ENCODE peak calls at places on chromosomes 3 and 15, in ten cellular contexts. Q, G, Y, E, Z, I, R, T, U and F are unnamed samples.

GRCh38 chr15:33374181-33375006 is 63.6 kb downstream of the RYR3 start:
- DNase-seq in Y (no peak), Q (no peak), G (no peak), E (no peak), I (no peak), T (no peak), R (no peak), Z (no peak), U (no peak), F (no peak)

GRCh38 chr3:50815844-50816243 is 141.1 kb downstream of the DOCK3 start:
- DNase-seq in T (no peak), Q (no peak), E (no peak), R (no peak), G (no peak), Y (no peak), Z (no peak), I (no peak), U (no peak), F (peak)

GRCh38 chr3:10238330-10238995 is 9.8 kb upstream of the TATDN2 start:
- DNase-seq in T (no peak), Z (no peak), R (no peak), I (no peak), E (no peak), G (no peak), Q (no peak), U (no peak), Y (peak), F (no peak)

GRCh38 chr3:31300802-31301443 is 231.8 kb upstream of the STT3B start:
- DNase-seq in Y (no peak), T (no peak), Q (no peak), R (no peak), G (no peak), E (no peak), I (no peak), U (no peak), Z (no peak), F (no peak)

GRCh38 chr3:13512451-13512850 is 32.3 kb downstream of the HDAC11 start:
- DNase-seq in Y (peak), Q (no peak), Z (no peak), R (no peak), I (no peak), T (no peak), E (no peak), U (peak), G (no peak), F (no peak)

GRCh38 chr3:83002869-83003445 is 1241.5 kb upstream of the GBE1 start:
- DNase-seq in G (no peak), Y (no peak), Z (no peak), U (no peak), E (no peak), I (no peak), R (no peak), T (no peak), Q (no peak), F (no peak)

GRCh38 chr15:45729146-45729545 is 94.3 kb downstream of the SQOR start:
- DNase-seq in Y (no peak), T (no peak), Z (peak), G (no peak), Q (no peak), U (no peak), E (no peak), I (no peak), R (no peak), F (peak)

GRCh38 chr15:70286110-70286806 is 188.5 kb upstream of the TLE3 start:
- DNase-seq in Q (no peak), I (no peak), T (no peak), R (no peak), Z (no peak), Y (no peak), E (no peak), U (no peak), G (no peak), F (no peak)

GRCh38 chr15:60091150-60091549 is 87.0 kb downstream of the FOXB1 start:
- DNase-seq in E (no peak), Z (peak), Y (no peak), Q (no peak), T (no peak), G (peak), R (no peak), U (no peak), I (peak), F (no peak)

GRCh38 chr3:159764211-159765024 is 224.2 kb upstream of the IL12A start:
- DNase-seq in Q (peak), E (no peak), Z (no peak), Y (no peak), T (peak), U (peak), I (peak), G (peak), R (peak), F (peak)

GRCh38 chr3:38620236-38620635 is 29.3 kb downstream of the SCN5A start:
- DNase-seq in R (no peak), Y (no peak), U (no peak), Z (no peak), I (no peak), E (no peak), Q (no peak), G (no peak), T (no peak), F (no peak)

GRCh38 chr3:67558429-67558828 is 96.0 kb downstream of the SUCLG2 start:
- DNase-seq in E (no peak), Q (no peak), Z (no peak), I (no peak), R (no peak), Y (no peak), G (peak), U (no peak), T (peak), F (no peak)

GRCh38 chr3:130508970-130509369 is 8.0 kb upstream of the COL6A6 start:
- DNase-seq in I (no peak), Q (no peak), U (no peak), E (no peak), G (no peak), T (no peak), R (no peak), Y (no peak), Z (no peak), F (no peak)

GRCh38 chr3:122239112-122239511 is 55.6 kb downstream of the CASR start:
- DNase-seq in Y (no peak), G (no peak), Z (no peak), E (no peak), T (no peak), Q (no peak), R (no peak), U (no peak), I (no peak), F (peak)

GRCh38 chr3:170499562-170500156 is 81.0 kb downstream of the CLDN11 start:
- DNase-seq in T (peak), E (no peak), Y (peak), I (no peak), Q (peak), G (peak), U (peak), Z (no peak), R (peak), F (peak)

GRCh38 chr3:177357352-177358084 is 160.2 kb upstream of the TBL1XR1 start:
- DNase-seq in U (no peak), I (no peak), T (peak), R (no peak), Y (no peak), Z (peak), G (peak), Q (no peak), E (no peak), F (peak)

GRCh38 chr3:127761101-127761802 is 61.1 kb downstream of the MGLL start:
- DNase-seq in Z (no peak), G (no peak), Q (no peak), Y (peak), U (peak), R (no peak), E (no peak), I (no peak), T (no peak), F (no peak)

GRCh38 chr15:39474657-39475056 is 106.2 kb upstream of the THBS1 start:
- DNase-seq in Q (no peak), U (no peak), I (no peak), R (no peak), E (no peak), Z (peak), T (no peak), G (no peak), Y (no peak), F (peak)

GRCh38 chr15:41660235-41661077 is at the start of gene MGA:
- DNase-seq in Y (peak), Q (peak), I (peak), Z (peak), R (peak), E (peak), G (peak), T (peak), U (peak), F (peak)

GRCh38 chr15:57947282-57947681 is 118.2 kb downstream of the ALDH1A2 start:
- DNase-seq in I (no peak), Z (no peak), T (no peak), U (no peak), Y (no peak), G (no peak), E (no peak), R (no peak), Q (no peak), F (no peak)

GRCh38 chr3:117856354-117856753 is 1146.8 kb downstream of the TUSC7 start:
- DNase-seq in Y (no peak), Z (no peak), E (no peak), Q (no peak), T (no peak), G (no peak), U (no peak), I (no peak), R (no peak), F (no peak)

GRCh38 chr3:185926445-185926844 is 11.4 kb downstream of the TRA2B start:
- DNase-seq in Z (no peak), I (no peak), T (no peak), R (no peak), Q (no peak), E (no peak), G (no peak), U (peak), Y (no peak), F (no peak)